ENCODE peak calls at places on chromosomes 2 and 18, in seven cellular contexts. J is stimulated activated CD4-positive, alpha-beta T cell treated with anti-CD3 and anti-CD28 coated beads, Interleukin-2, amount 100 ng/mL, for 48 hours; N is esophagus squamous epithelium; G is LoVo; B is activated T-cell treated with anti-CD3 and anti-CD28 coated beads, Interleukin-2, amount 50 U/mL, for 1 hour; O is left lobe of liver; H is Ammon's horn. T is an unnamed sample.

GRCh38 chr2:151619337-151619989 is 114.8 kb downstream of the NEB start:
- DNase-seq in J (no peak), N (no peak), G (no peak), B (no peak), O (no peak), H (no peak), T (no peak)

GRCh38 chr2:135916232-135916631 is 40.0 kb upstream of the MCM6 start:
- DNase-seq in J (no peak), N (no peak), G (peak), B (no peak), O (no peak), H (peak), T (no peak)

GRCh38 chr2:35355056-35355455 is 1000.5 kb upstream of the CRIM1 start:
- DNase-seq in J (no peak), N (no peak), G (no peak), B (no peak), O (no peak), H (no peak), T (no peak)

GRCh38 chr2:31703253-31703652 is 122.5 kb upstream of the SRD5A2 start:
- DNase-seq in J (no peak), N (no peak), G (no peak), B (no peak), O (no peak), H (no peak), T (no peak)

GRCh38 chr2:109497911-109498870 is 115.6 kb downstream of the SEPTIN10 start:
- DNase-seq in J (no peak), N (no peak), G (no peak), B (no peak), O (no peak), H (no peak), T (no peak)

GRCh38 chr2:55102056-55102812 is 52.0 kb upstream of the RTN4 start:
- DNase-seq in J (no peak), N (no peak), G (no peak), B (no peak), O (no peak), H (no peak), T (no peak)

GRCh38 chr2:46913471-46914381 is 1.9 kb downstream of the MCFD2 start:
- DNase-seq in J (no peak), N (no peak), G (peak), B (no peak), O (no peak), H (no peak), T (no peak)

GRCh38 chr2:64737547-64737946 is 83.8 kb upstream of the SERTAD2 start:
- DNase-seq in J (no peak), N (no peak), G (no peak), B (no peak), O (no peak), H (no peak), T (no peak)

GRCh38 chr2:176997074-176997791 is 215.4 kb upstream of the HNRNPA3 start:
- DNase-seq in J (peak), N (no peak), G (peak), B (no peak), O (no peak), H (no peak), T (no peak)

GRCh38 chr2:71938659-71939587 is 208.7 kb downstream of the CYP26B1 start:
- DNase-seq in J (no peak), N (no peak), G (no peak), B (no peak), O (peak), H (no peak), T (no peak)

GRCh38 chr2:194826241-194826640 is 830.8 kb upstream of the SLC39A10 start:
- DNase-seq in J (no peak), N (no peak), G (no peak), B (no peak), O (no peak), H (no peak), T (no peak)

GRCh38 chr18:8623549-8624106 is 14.4 kb downstream of the RAB12 start:
- DNase-seq in J (no peak), N (no peak), G (no peak), B (no peak), O (no peak), H (peak), T (no peak)

GRCh38 chr2:13583609-13584008 is 866.9 kb downstream of the TRIB2 start:
- DNase-seq in J (no peak), N (no peak), G (no peak), B (no peak), O (no peak), H (no peak), T (no peak)